ENCODE peak calls at places on chromosomes 13 and 19, in nine cellular contexts. One of them, this sample, is unnamed.

GRCh38 chr13:57633141-57633949 is 1.8 kb downstream of the PCDH17 start:
- DNase-seq in pancreas: peak; percentile 81
- DNase-seq in ELF-1: peak; percentile 70
- DNase-seq in T-helper 2 cell: no peak
- DNase-seq in NCI-H1092 treated with DMSO at 0.1 percent for 48 hours: no peak
- DNase-seq in NCI-H82: no peak
- DNase-seq in RCC 7860: no peak
- DNase-seq in HTR-8/SVneo: no peak
- DNase-seq in DMS153: no peak
- DNase-seq in this sample: no peak

GRCh38 chr13:99500839-99501134 is 485 bp upstream of the TM9SF2 start:
- DNase-seq in T-helper 2 cell: no peak
- DNase-seq in NCI-H1092 treated with DMSO at 0.1 percent for 48 hours: no peak
- DNase-seq in ELF-1: no peak
- DNase-seq in NCI-H82: no peak
- DNase-seq in HTR-8/SVneo: no peak
- DNase-seq in pancreas: no peak
- DNase-seq in RCC 7860: no peak
- DNase-seq in DMS153: no peak
- DNase-seq in this sample: no peak

GRCh38 chr13:91922969-91923592 is 524.7 kb downstream of the GPC5 start:
- DNase-seq in HTR-8/SVneo: no peak
- DNase-seq in T-helper 2 cell: no peak
- DNase-seq in NCI-H1092 treated with DMSO at 0.1 percent for 48 hours: no peak
- DNase-seq in RCC 7860: no peak
- DNase-seq in NCI-H82: peak; percentile 64
- DNase-seq in ELF-1: no peak
- DNase-seq in DMS153: no peak
- DNase-seq in pancreas: no peak
- DNase-seq in this sample: peak; percentile 12

GRCh38 chr13:73933795-73934194 is 200.4 kb downstream of the KLF12 start:
- DNase-seq in T-helper 2 cell: no peak
- DNase-seq in ELF-1: no peak
- DNase-seq in DMS153: no peak
- DNase-seq in NCI-H82: no peak
- DNase-seq in pancreas: no peak
- DNase-seq in HTR-8/SVneo: no peak
- DNase-seq in NCI-H1092 treated with DMSO at 0.1 percent for 48 hours: no peak
- DNase-seq in RCC 7860: no peak
- DNase-seq in this sample: no peak

GRCh38 chr13:27306364-27306763 is 35.7 kb downstream of the RASL11A start:
- DNase-seq in ELF-1: no peak
- DNase-seq in NCI-H82: no peak
- DNase-seq in RCC 7860: no peak
- DNase-seq in HTR-8/SVneo: no peak
- DNase-seq in DMS153: no peak
- DNase-seq in NCI-H1092 treated with DMSO at 0.1 percent for 48 hours: no peak
- DNase-seq in T-helper 2 cell: no peak
- DNase-seq in pancreas: no peak
- DNase-seq in this sample: no peak

GRCh38 chr19:11598103-11598483 is 810 bp downstream of the ZNF627 start:
- DNase-seq in RCC 7860: no peak
- DNase-seq in HTR-8/SVneo: no peak
- DNase-seq in pancreas: no peak
- DNase-seq in DMS153: no peak
- DNase-seq in NCI-H82: no peak
- DNase-seq in T-helper 2 cell: no peak
- DNase-seq in NCI-H1092 treated with DMSO at 0.1 percent for 48 hours: no peak
- DNase-seq in ELF-1: no peak
- DNase-seq in this sample: no peak

GRCh38 chr19:27740396-27740795 is 1472.6 kb downstream of the UQCRFS1 start:
- DNase-seq in NCI-H82: no peak
- DNase-seq in DMS153: no peak
- DNase-seq in pancreas: no peak
- DNase-seq in T-helper 2 cell: no peak
- DNase-seq in RCC 7860: no peak
- DNase-seq in NCI-H1092 treated with DMSO at 0.1 percent for 48 hours: no peak
- DNase-seq in ELF-1: no peak
- DNase-seq in HTR-8/SVneo: no peak
- DNase-seq in this sample: no peak

GRCh38 chr19:41886761-41887710 is 4.1 kb downstream of the ARHGEF1 start:
- DNase-seq in DMS153: no peak
- DNase-seq in pancreas: no peak
- DNase-seq in NCI-H1092 treated with DMSO at 0.1 percent for 48 hours: no peak
- DNase-seq in ELF-1: no peak
- DNase-seq in HTR-8/SVneo: no peak
- DNase-seq in RCC 7860: no peak
- DNase-seq in T-helper 2 cell: peak; percentile 95
- DNase-seq in NCI-H82: no peak
- DNase-seq in this sample: peak; percentile 56

GRCh38 chr19:6173190-6173589 is 37.7 kb downstream of the ACSBG2 start:
- DNase-seq in DMS153: no peak
- DNase-seq in pancreas: peak; percentile 81
- DNase-seq in NCI-H82: no peak
- DNase-seq in NCI-H1092 treated with DMSO at 0.1 percent for 48 hours: no peak
- DNase-seq in HTR-8/SVneo: no peak
- DNase-seq in ELF-1: no peak
- DNase-seq in RCC 7860: no peak
- DNase-seq in T-helper 2 cell: no peak
- DNase-seq in this sample: no peak

GRCh38 chr19:3007975-3008374 is 21.1 kb downstream of the TLE2 start:
- DNase-seq in NCI-H1092 treated with DMSO at 0.1 percent for 48 hours: no peak
- DNase-seq in pancreas: no peak
- DNase-seq in DMS153: no peak
- DNase-seq in HTR-8/SVneo: no peak
- DNase-seq in NCI-H82: no peak
- DNase-seq in ELF-1: no peak
- DNase-seq in RCC 7860: no peak
- DNase-seq in T-helper 2 cell: no peak
- DNase-seq in this sample: no peak

GRCh38 chr13:95153647-95154405 is 147.4 kb downstream of the ABCC4 start:
- DNase-seq in RCC 7860: no peak
- DNase-seq in T-helper 2 cell: peak; percentile 47
- DNase-seq in NCI-H82: no peak
- DNase-seq in DMS153: peak; percentile 96
- DNase-seq in HTR-8/SVneo: no peak
- DNase-seq in ELF-1: no peak
- DNase-seq in NCI-H1092 treated with DMSO at 0.1 percent for 48 hours: no peak
- DNase-seq in pancreas: no peak
- DNase-seq in this sample: peak; percentile 5

GRCh38 chr13:43905435-43906031 is 25.8 kb downstream of the LACC1 start:
- DNase-seq in HTR-8/SVneo: peak; percentile 28
- DNase-seq in NCI-H82: peak; percentile 87
- DNase-seq in NCI-H1092 treated with DMSO at 0.1 percent for 48 hours: peak; percentile 57
- DNase-seq in pancreas: no peak
- DNase-seq in ELF-1: no peak
- DNase-seq in DMS153: no peak
- DNase-seq in RCC 7860: peak; percentile 29
- DNase-seq in T-helper 2 cell: peak; percentile 51
- DNase-seq in this sample: peak; percentile 68

GRCh38 chr19:590396-590745 is 690 bp downstream of the HCN2 start:
- DNase-seq in HTR-8/SVneo: no peak
- DNase-seq in NCI-H82: peak; percentile 38
- DNase-seq in DMS153: no peak
- DNase-seq in pancreas: peak; percentile 71
- DNase-seq in NCI-H1092 treated with DMSO at 0.1 percent for 48 hours: peak; percentile 28
- DNase-seq in T-helper 2 cell: peak; percentile 67
- DNase-seq in RCC 7860: no peak
- DNase-seq in ELF-1: no peak
- DNase-seq in this sample: no peak

GRCh38 chr13:45194081-45194939 is 6.5 kb downstream of the KCTD4 start:
- DNase-seq in NCI-H1092 treated with DMSO at 0.1 percent for 48 hours: peak; percentile 3
- DNase-seq in pancreas: no peak
- DNase-seq in RCC 7860: peak; percentile 63
- DNase-seq in DMS153: no peak
- DNase-seq in NCI-H82: no peak
- DNase-seq in HTR-8/SVneo: no peak
- DNase-seq in T-helper 2 cell: no peak
- DNase-seq in ELF-1: peak; percentile 14
- DNase-seq in this sample: no peak

GRCh38 chr19:44701228-44701627 is 2.3 kb downstream of the CEACAM16 start:
- DNase-seq in T-helper 2 cell: no peak
- DNase-seq in NCI-H1092 treated with DMSO at 0.1 percent for 48 hours: no peak
- DNase-seq in DMS153: no peak
- DNase-seq in RCC 7860: no peak
- DNase-seq in pancreas: no peak
- DNase-seq in NCI-H82: no peak
- DNase-seq in ELF-1: no peak
- DNase-seq in HTR-8/SVneo: no peak
- DNase-seq in this sample: no peak